ENCODE peak calls at places on chromosomes 16 and 17, in six cellular contexts. F is IMR-90, V is adrenal gland, M is fibroblast of the aortic adventitia, U is astrocyte of the spinal cord, L is A549. R is an unnamed sample.

GRCh38 chr16:72705806-72706205 is 342.1 kb downstream of the ZFHX3 start:
- DNase-seq in F (no peak), V (no peak), M (no peak), U (no peak), L (no peak), R (no peak)

GRCh38 chr16:64450170-64450569 is 671.7 kb downstream of the CDH11 start:
- DNase-seq in F (peak; percentile 30), V (no peak), M (peak; percentile 66), U (peak; percentile 40), L (no peak), R (no peak)

GRCh38 chr17:27821318-27821717 is 21.0 kb upstream of the NOS2 start:
- DNase-seq in F (no peak), V (no peak), M (no peak), U (no peak), L (no peak), R (no peak)

GRCh38 chr17:57372156-57372555 is 115.8 kb downstream of the MSI2 start:
- DNase-seq in F (peak; percentile 66), V (no peak), M (peak; percentile 10), U (peak; percentile 69), L (peak; percentile 89), R (peak; percentile 74)

GRCh38 chr17:43562679-43563146 is 16.6 kb upstream of the ETV4 start:
- DNase-seq in F (no peak), V (no peak), M (peak; percentile 44), U (no peak), L (no peak), R (no peak)

GRCh38 chr16:78177927-78178326 is 78.5 kb downstream of the WWOX start:
- DNase-seq in F (no peak), V (no peak), M (no peak), U (no peak), L (no peak), R (peak; percentile 47)

GRCh38 chr16:72829846-72830620 is 217.9 kb downstream of the ZFHX3 start:
- DNase-seq in F (peak; percentile 75), V (no peak), M (peak; percentile 40), U (peak; percentile 29), L (no peak), R (no peak)

GRCh38 chr17:5419356-5419958 is at the start of gene NUP88:
- DNase-seq in F (peak; percentile 97), V (peak; percentile 94), M (peak; percentile 95), U (peak; percentile 99), L (peak; percentile 98), R (peak; percentile 98)

GRCh38 chr17:28928061-28928460 is 23.3 kb downstream of the PHF12 start:
- DNase-seq in F (peak; percentile 48), V (no peak), M (peak; percentile 20), U (peak; percentile 32), L (no peak), R (no peak)

GRCh38 chr17:64281962-64282752 is 19.1 kb upstream of the TEX2 start:
- DNase-seq in F (peak; percentile 83), V (peak; percentile 56), M (peak; percentile 89), U (peak; percentile 78), L (peak; percentile 88), R (peak; percentile 84)

GRCh38 chr17:4444782-4445473 is 11.2 kb downstream of the SPNS3 start:
- DNase-seq in F (no peak), V (peak; percentile 89), M (no peak), U (no peak), L (peak; percentile 37), R (no peak)

DNA sequence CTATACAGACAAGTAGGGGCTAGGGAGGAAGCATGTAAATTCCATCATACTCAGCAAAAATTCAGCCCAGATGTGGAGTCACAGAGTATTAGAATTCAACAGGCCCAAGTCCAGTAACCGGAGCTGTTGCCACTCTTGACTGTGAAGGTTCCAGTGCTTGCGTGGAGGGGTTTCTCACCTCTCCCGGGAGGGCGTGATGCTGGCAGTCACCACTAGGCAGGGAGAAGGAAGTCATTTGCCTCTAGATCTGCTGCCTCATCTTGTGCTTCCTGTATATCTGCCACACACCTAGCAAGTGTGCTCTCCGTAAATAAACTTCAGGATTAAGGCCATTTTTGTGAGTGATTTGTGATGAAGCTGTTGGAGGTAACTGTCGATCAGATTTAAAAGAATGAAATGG is 1.0 kb upstream of the CKLF start:
- DNase-seq in F (peak; percentile 9), V (no peak), M (no peak), U (no peak), L (peak; percentile 74), R (peak; percentile 30)
- TF ChIP-seq CTCF in F (peak; percentile 12), V (peak; percentile 17), M (peak; percentile 37), U (peak; percentile 15), L (no peak), R (peak; percentile 31)

DNA sequence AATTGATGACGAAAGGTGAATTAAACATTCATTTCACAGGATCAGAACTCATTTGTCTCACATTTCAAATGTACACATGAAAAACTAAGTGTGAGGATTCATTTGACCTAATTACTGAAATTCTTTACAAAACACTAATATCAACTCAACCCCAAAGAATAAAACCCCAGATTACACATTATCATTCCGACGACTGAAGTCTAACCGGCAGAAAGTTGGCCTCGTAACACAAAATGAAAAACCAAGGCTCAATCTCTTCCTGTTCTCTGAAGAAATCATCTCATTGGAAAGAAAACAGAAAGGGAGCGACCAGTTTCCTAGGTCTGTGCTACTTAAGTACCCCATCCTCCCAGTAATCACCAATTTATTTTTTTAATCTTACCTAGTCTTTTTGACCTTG is 1.8 kb downstream of the JPT1 start:
- DNase-seq in F (peak; percentile 12), V (no peak), M (no peak), U (no peak), L (no peak), R (peak; percentile 8)
- H3K4me3 ChIP-seq in F (peak overlapping the region; percentile 75), V (no peak overlapping the region), M (peak overlapping the region; percentile 88), U (peak overlapping the region; percentile 88), L (peak overlapping the region; percentile 78), R (peak overlapping the region; percentile 92)

GRCh38 chr16:68700120-68700519 is 37.0 kb upstream of the CDH1 start:
- DNase-seq in F (peak; percentile 10), V (no peak), M (no peak), U (no peak), L (no peak), R (peak; percentile 17)

GRCh38 chr16:68707341-68708152 is 29.5 kb upstream of the CDH1 start:
- DNase-seq in F (no peak), V (no peak), M (no peak), U (peak; percentile 41), L (peak; percentile 89), R (peak; percentile 52)

DNA sequence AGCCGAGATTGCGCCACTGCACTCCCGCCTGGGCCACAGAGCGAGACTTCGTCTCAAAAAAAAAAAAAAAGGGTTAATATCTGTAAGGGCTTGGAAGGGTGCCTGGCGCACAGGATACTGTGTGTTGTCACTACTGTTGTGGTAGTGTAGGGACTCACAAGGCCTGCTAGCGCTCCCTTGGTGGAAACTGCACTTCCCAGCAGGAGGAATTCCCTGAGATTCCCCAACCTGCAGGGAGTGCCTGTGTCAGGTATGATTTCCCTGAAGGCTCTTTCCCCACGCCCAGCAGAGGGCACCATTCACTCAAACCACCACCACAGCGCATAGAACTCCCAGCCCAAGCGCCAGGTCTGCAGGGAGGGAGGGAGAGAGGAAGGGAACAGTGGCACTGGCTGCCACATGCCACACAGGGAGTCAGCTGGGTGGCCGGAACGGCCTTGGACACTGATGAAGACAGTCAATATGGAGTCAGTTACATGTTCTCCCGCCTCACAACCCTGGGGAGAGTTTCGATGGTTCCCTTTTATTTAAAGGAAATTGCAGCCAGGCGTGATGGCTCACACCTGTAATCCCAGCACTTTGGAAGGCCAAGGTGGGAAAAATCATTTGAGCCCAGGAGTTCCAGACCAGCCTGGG is 32.7 kb upstream of the CDH1 start:
- DNase-seq in F (peak; percentile 48), V (peak; percentile 56), M (peak; percentile 65), U (peak; percentile 59), L (peak; percentile 89), R (peak; percentile 66)
- TF ChIP-seq CTCF in F (peak; percentile 65), V (peak; percentile 59), M (peak; percentile 86), U (peak; percentile 92), L (peak; percentile 90), R (peak; percentile 91)

DNA sequence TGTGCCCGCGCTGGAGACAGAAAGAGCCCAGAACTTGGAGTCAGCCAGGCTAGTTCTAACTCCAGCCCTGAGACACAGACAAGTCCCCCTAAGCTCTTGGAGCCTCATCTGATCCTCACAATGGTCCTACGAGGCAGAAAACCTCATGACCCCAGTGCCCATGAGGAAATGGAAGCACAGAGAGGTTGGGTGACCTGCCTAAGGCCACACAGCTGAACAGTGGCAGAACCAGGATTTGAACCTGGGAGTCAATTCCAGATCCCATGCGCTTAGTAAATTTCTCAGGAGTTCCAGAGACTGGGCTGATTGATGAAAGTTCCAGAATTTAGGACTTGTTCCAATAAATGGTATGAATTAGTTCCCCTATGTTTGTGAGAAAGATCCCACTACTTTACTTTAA is 39.0 kb upstream of the LITAF start:
- DNase-seq in F (peak; percentile 30), V (no peak), M (no peak), U (no peak), L (no peak), R (no peak)
- H3K4me3 ChIP-seq in F (no peak overlapping the region), V (no peak overlapping the region), M (no peak overlapping the region), U (no peak overlapping the region), L (no peak overlapping the region), R (no peak overlapping the region)

DNA sequence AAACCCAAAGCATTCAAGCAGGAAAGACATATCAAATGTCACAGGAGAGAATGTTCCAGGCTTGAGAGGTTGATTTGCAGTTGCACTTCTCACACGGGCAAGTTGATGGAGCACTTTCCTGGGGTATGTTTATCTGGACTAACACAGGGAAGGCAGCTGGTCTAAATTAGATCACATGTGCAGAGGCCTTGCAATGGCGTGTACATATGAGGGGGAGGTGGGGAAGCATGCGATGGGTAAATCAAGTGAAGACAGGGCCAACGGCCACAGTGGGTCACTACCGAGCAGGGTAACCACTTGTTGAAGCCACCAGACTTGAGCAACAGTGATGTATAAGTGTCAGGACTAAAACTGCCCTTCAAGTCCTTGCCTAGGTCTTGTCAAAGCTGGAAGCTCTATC is 156.6 kb upstream of the MAF start:
- DNase-seq in F (no peak), V (no peak), M (no peak), U (no peak), L (no peak), R (no peak)
- TF ChIP-seq CTCF in F (no peak), V (no peak), M (no peak), U (no peak), L (no peak), R (no peak)

DNA sequence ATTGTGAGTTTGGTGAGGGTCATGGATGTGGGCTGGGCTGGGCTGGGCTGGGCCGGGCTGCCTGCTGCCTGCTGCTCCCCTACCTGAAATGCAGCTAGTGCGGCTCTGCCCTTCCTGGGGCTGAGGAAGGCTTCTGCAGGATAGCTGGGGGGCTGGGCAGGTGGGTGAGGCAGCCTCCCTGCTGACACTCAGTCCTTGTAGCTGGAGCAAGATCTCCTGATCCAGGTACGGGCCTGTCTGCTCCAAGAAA is 4.7 kb downstream of the RPL13 start:
- DNase-seq in F (no peak), V (no peak), M (no peak), U (no peak), L (peak; percentile 64), R (no peak)
- H3K4me3 ChIP-seq in F (no peak overlapping the region), V (no peak overlapping the region), M (peak overlapping the region; percentile 48), U (no peak overlapping the region), L (peak overlapping the region; percentile 99), R (no peak overlapping the region)

GRCh38 chr16:4800290-4801041 is 2.0 kb downstream of the ROGDI start:
- DNase-seq in F (no peak), V (peak; percentile 79), M (no peak), U (no peak), L (no peak), R (no peak)
- TF ChIP-seq CTCF in F (no peak), V (no peak), M (no peak), U (no peak), L (no peak), R (no peak)